ENCODE peak calls at places on chromosomes 11 and 22, in nine cellular contexts. C is RPMI7951; N is cardiac muscle cell; A is cardiac fibroblast; M is Kasumi-1; F is nephron progenitor cell; Q is GM12865; D is RKO; P is CD4-positive, CD25-positive, alpha-beta regulatory T cell. G is an unnamed sample.

GRCh38 chr11:125871391-125872137 is 15.9 kb upstream of the HYLS1 start:
- DNase-seq in C (peak; percentile 44), D (no peak), Q (peak; percentile 11), A (peak; percentile 66), F (peak; percentile 66), P (no peak), N (peak; percentile 71), M (peak; percentile 39), G (peak; percentile 60)

GRCh38 chr11:94958118-94958517 is 15.2 kb downstream of the CWC15 start:
- DNase-seq in N (peak; percentile 10), A (peak; percentile 27), P (no peak), F (no peak), M (no peak), D (no peak), C (peak; percentile 25), Q (no peak), G (no peak)

GRCh38 chr11:120180571-120181445 is 30.0 kb upstream of the OAF start:
- DNase-seq in M (no peak), A (peak; percentile 56), Q (no peak), C (peak; percentile 14), P (no peak), D (peak; percentile 22), N (peak; percentile 49), F (no peak), G (peak; percentile 50)

GRCh38 chr11:18011633-18012313 is 1.1 kb downstream of the SERGEF start:
- DNase-seq in M (no peak), C (peak; percentile 18), N (no peak), P (no peak), Q (peak; percentile 5), F (no peak), A (peak; percentile 0), D (no peak), G (no peak)

GRCh38 chr11:2857918-2858317 is 27.7 kb downstream of the CDKN1C start:
- DNase-seq in A (no peak), C (no peak), F (no peak), N (no peak), D (no peak), M (no peak), P (no peak), Q (no peak), G (no peak)

GRCh38 chr22:33034753-33035152 is 23.4 kb downstream of the SYN3 start:
- DNase-seq in P (no peak), N (no peak), D (no peak), C (no peak), A (no peak), Q (no peak), M (no peak), F (no peak), G (no peak)

GRCh38 chr11:1162153-1162497 is 4.4 kb downstream of the MUC5AC start:
- DNase-seq in A (no peak), D (no peak), F (no peak), C (no peak), Q (no peak), P (no peak), M (no peak), N (no peak), G (no peak)

GRCh38 chr11:44914105-44914504 is 36.6 kb downstream of the TP53I11 start:
- DNase-seq in N (no peak), M (no peak), A (no peak), F (no peak), C (no peak), D (no peak), Q (no peak), P (no peak), G (no peak)

GRCh38 chr22:31937328-31937727 is 7.0 kb upstream of the YWHAH start:
- DNase-seq in P (no peak), D (no peak), A (no peak), N (no peak), C (no peak), F (no peak), M (no peak), Q (no peak), G (no peak)

GRCh38 chr11:78961938-78962701 is 387.5 kb upstream of the NARS2 start:
- DNase-seq in N (peak; percentile 67), D (no peak), F (peak; percentile 82), Q (peak; percentile 9), C (no peak), P (no peak), A (peak; percentile 46), M (no peak), G (peak; percentile 6)

GRCh38 chr22:48227341-48228018 is 1465.0 kb downstream of the TBC1D22A start:
- DNase-seq in A (no peak), Q (no peak), N (no peak), P (no peak), F (no peak), D (no peak), C (no peak), M (no peak), G (no peak)

GRCh38 chr11:94326947-94327346 is 22.6 kb downstream of the IZUMO1R start:
- DNase-seq in A (no peak), Q (no peak), F (no peak), C (no peak), M (no peak), D (no peak), P (no peak), N (no peak), G (no peak)

GRCh38 chr11:8008212-8008611 is 21.1 kb downstream of the EIF3F start:
- DNase-seq in M (no peak), D (no peak), C (no peak), N (no peak), A (no peak), P (no peak), F (no peak), Q (no peak), G (peak; percentile 53)

GRCh38 chr22:23278883-23279675 is 98.8 kb downstream of the BCR start:
- DNase-seq in P (no peak), C (no peak), D (no peak), Q (no peak), F (no peak), A (peak; percentile 55), M (no peak), N (peak; percentile 28), G (no peak)

GRCh38 chr22:36922752-36923457 is 9.5 kb downstream of the CSF2RB start:
- DNase-seq in P (no peak), F (no peak), N (no peak), C (no peak), Q (no peak), A (no peak), M (no peak), D (no peak), G (no peak)

GRCh38 chr11:104476454-104476853 is 312.5 kb upstream of the PDGFD start:
- DNase-seq in F (no peak), M (no peak), D (no peak), C (no peak), A (peak; percentile 19), Q (no peak), N (peak; percentile 33), P (no peak), G (no peak)

GRCh38 chr11:134781335-134781970 is 369.4 kb upstream of the B3GAT1 start:
- DNase-seq in Q (no peak), N (no peak), F (no peak), D (no peak), A (no peak), P (no peak), M (no peak), C (no peak), G (no peak)

GRCh38 chr11:72524711-72525110 is 90.4 kb upstream of the CLPB start:
- DNase-seq in M (no peak), P (no peak), F (no peak), A (no peak), N (no peak), D (peak; percentile 73), Q (no peak), C (peak; percentile 49), G (no peak)

GRCh38 chr11:10818594-10818993 is 9.9 kb upstream of the EIF4G2 start:
- DNase-seq in Q (no peak), P (no peak), C (peak; percentile 36), N (no peak), M (no peak), D (peak; percentile 78), A (no peak), F (no peak), G (no peak)

GRCh38 chr22:24086310-24086709 is 75.2 kb downstream of the CABIN1 start:
- DNase-seq in D (no peak), N (no peak), F (no peak), M (no peak), C (no peak), P (no peak), Q (no peak), A (no peak), G (no peak)

GRCh38 chr11:92837595-92837994 is 131.9 kb upstream of the MTNR1B start:
- DNase-seq in F (no peak), M (no peak), N (no peak), P (no peak), C (no peak), A (no peak), Q (no peak), D (no peak), G (no peak)

G was measured in NB4.